ENCODE peak calls at places on chromosome 12, in four cellular contexts. H is OCI-LY7, K is GM23248, U is GM23338. B is an unnamed sample.

GRCh38 chr12:115870021-115870420 is 407.5 kb downstream of the MED13L start:
- DNase-seq in K (no peak), H (no peak), U (no peak), B (no peak)

GRCh38 chr12:130992979-130993538 is 39.4 kb downstream of the ADGRD1 start:
- DNase-seq in U (no peak), H (no peak), K (no peak), B (no peak)

GRCh38 chr12:31204995-31205582 is 120.9 kb downstream of the SINHCAF start:
- DNase-seq in K (peak), H (peak), U (no peak), B (no peak)

GRCh38 chr12:116194935-116195431 is 82.5 kb downstream of the MED13L start:
- DNase-seq in H (peak), K (no peak), U (no peak), B (no peak)

GRCh38 chr12:94941440-94941862 is 62.0 kb downstream of the NDUFA12 start:
- DNase-seq in U (no peak), H (no peak), K (peak), B (peak)

GRCh38 chr12:2291182-2291832 is 238.5 kb downstream of the CACNA1C start:
- DNase-seq in U (peak), K (peak), H (peak), B (peak)

GRCh38 chr12:5623411-5623810 is 191.5 kb downstream of the NTF3 start:
- DNase-seq in U (no peak), K (no peak), H (no peak), B (peak)

GRCh38 chr12:124520258-124520657 is 47.2 kb downstream of the NCOR2 start:
- DNase-seq in K (peak), U (no peak), H (no peak), B (no peak)

GRCh38 chr12:1130164-1130563 is 139.1 kb downstream of the ERC1 start:
- DNase-seq in U (no peak), H (no peak), K (no peak), B (no peak)

GRCh38 chr12:26195250-26195640 is at the start of gene SSPN:
- DNase-seq in U (peak), H (no peak), K (peak), B (peak)

GRCh38 chr12:124446364-124446763 is 121.0 kb downstream of the NCOR2 start:
- DNase-seq in K (no peak), H (no peak), U (no peak), B (no peak)

GRCh38 chr12:88945041-88945732 is 364.9 kb upstream of the KITLG start:
- DNase-seq in U (no peak), H (no peak), K (no peak), B (no peak)

GRCh38 chr12:31118831-31119530 is 45.3 kb downstream of the DDX11 start:
- DNase-seq in K (no peak), U (peak), H (peak), B (peak)

GRCh38 chr12:69947922-69948321 is 122.9 kb downstream of the MYRFL start:
- DNase-seq in U (no peak), H (no peak), K (no peak), B (no peak)

GRCh38 chr12:40970320-40970907 is 217.7 kb upstream of the PDZRN4 start:
- DNase-seq in H (no peak), U (peak), K (no peak), B (peak)

GRCh38 chr12:122028601-122029560 is 7.2 kb downstream of the BCL7A start:
- DNase-seq in U (no peak), K (no peak), H (peak), B (no peak)

GRCh38 chr12:79531547-79531946 is 159.2 kb downstream of the PAWR start:
- DNase-seq in K (no peak), U (no peak), H (no peak), B (no peak)

GRCh38 chr12:111404362-111405148 is 1.2 kb upstream of the SH2B3 start:
- DNase-seq in U (peak), H (peak), K (peak), B (peak)

GRCh38 chr12:46332260-46332659 is 40.3 kb downstream of the SLC38A2 start:
- DNase-seq in K (peak), H (no peak), U (no peak), B (no peak)

GRCh38 chr12:94875525-94875924 is 128.0 kb downstream of the NDUFA12 start:
- DNase-seq in H (peak), U (peak), K (no peak), B (peak)

GRCh38 chr12:120980800-120981368 is 2.5 kb downstream of the HNF1A start:
- DNase-seq in K (no peak), U (peak), H (no peak), B (no peak)

GRCh38 chr12:6038160-6038559 is 86.3 kb downstream of the VWF start:
- DNase-seq in U (peak), H (peak), K (peak), B (peak)

GRCh38 chr12:115771601-115772000 is 505.9 kb downstream of the MED13L start:
- DNase-seq in K (no peak), H (no peak), U (no peak), B (no peak)

GRCh38 chr12:49838973-49839633 is 3.8 kb downstream of the BCDIN3D start:
- DNase-seq in H (peak), U (peak), K (peak), B (peak)

GRCh38 chr12:40238221-40238902 is 13.6 kb downstream of the LRRK2 start:
- DNase-seq in K (peak), U (no peak), H (no peak), B (no peak)

GRCh38 chr12:43079481-43079880 is 472.5 kb downstream of the ADAMTS20 start:
- DNase-seq in U (no peak), H (no peak), K (no peak), B (no peak)

GRCh38 chr12:111818340-111818739 is 23.7 kb upstream of the MAPKAPK5 start:
- DNase-seq in H (no peak), U (no peak), K (no peak), B (no peak)

GRCh38 chr12:46886541-46887041 is 60.8 kb upstream of the SLC38A4 start:
- DNase-seq in H (no peak), K (peak), U (no peak), B (no peak)

GRCh38 chr12:110200124-110200417 is 75.9 kb downstream of the IFT81 start:
- DNase-seq in U (no peak), K (peak), H (no peak), B (no peak)

GRCh38 chr12:118061876-118062791 is 1.2 kb upstream of the WSB2 start:
- DNase-seq in U (peak), H (peak), K (peak), B (peak)

GRCh38 chr12:122449317-122449716 is 26.8 kb upstream of the CLIP1 start:
- DNase-seq in H (no peak), U (no peak), K (peak), B (no peak)

GRCh38 chr12:47942327-47943230 is 20.8 kb upstream of the TMEM106C start:
- DNase-seq in U (peak), K (peak), H (no peak), B (peak)

GRCh38 chr12:119868992-119869391 is 8.1 kb downstream of the CIT start:
- DNase-seq in H (no peak), K (peak), U (no peak), B (no peak)

GRCh38 chr12:108568653-108569154 is 6.3 kb downstream of the ISCU start:
- DNase-seq in U (no peak), K (no peak), H (peak), B (no peak)

GRCh38 chr12:26152507-26153102 is 27.8 kb upstream of the BHLHE41 start:
- DNase-seq in H (no peak), K (no peak), U (no peak), B (no peak)

GRCh38 chr12:102406033-102406584 is 74.3 kb downstream of the IGF1 start:
- DNase-seq in U (no peak), H (no peak), K (peak), B (peak)

GRCh38 chr12:57416039-57416996 is 14.5 kb downstream of the R3HDM2 start:
- DNase-seq in H (no peak), U (no peak), K (peak), B (no peak)

GRCh38 chr12:128387811-128388422 is 120.9 kb downstream of the TMEM132C start:
- DNase-seq in K (no peak), U (peak), H (peak), B (peak)

GRCh38 chr12:15045451-15045850 is 72.6 kb downstream of the PDE6H start:
- DNase-seq in K (no peak), H (no peak), U (no peak), B (no peak)
- TF ChIP-seq EZH2phosphoT487 in K (no peak), H (no peak), U (no peak), B (no peak)

GRCh38 chr12:104472748-104473147 is 16.0 kb downstream of the CHST11 start:
- DNase-seq in K (no peak), U (no peak), H (no peak), B (no peak)

GRCh38 chr12:104475269-104475668 is 18.5 kb downstream of the CHST11 start:
- DNase-seq in H (no peak), U (no peak), K (no peak), B (no peak)

GRCh38 chr12:104470521-104470920 is 13.8 kb downstream of the CHST11 start:
- DNase-seq in H (no peak), K (no peak), U (no peak), B (no peak)

GRCh38 chr12:104471336-104471735 is 14.6 kb downstream of the CHST11 start:
- DNase-seq in K (no peak), U (no peak), H (no peak), B (no peak)

GRCh38 chr12:104473374-104473983 is 16.7 kb downstream of the CHST11 start:
- DNase-seq in H (peak), K (no peak), U (no peak), B (peak)
- H3K4me3 ChIP-seq in H (peak), K (no peak), U (no peak), B (no peak)

GRCh38 chr12:96365604-96366230 is 34.5 kb downstream of the CDK17 start:
- DNase-seq in H (no peak), K (peak), U (no peak), B (no peak)

GRCh38 chr12:96368687-96369086 is 31.6 kb downstream of the CDK17 start:
- DNase-seq in K (no peak), U (no peak), H (no peak), B (no peak)

GRCh38 chr12:96371138-96371786 is 29.0 kb downstream of the CDK17 start:
- DNase-seq in K (no peak), U (no peak), H (no peak), B (peak)

GRCh38 chr12:96366255-96366654 is 34.0 kb downstream of the CDK17 start:
- DNase-seq in H (no peak), U (no peak), K (no peak), B (no peak)

DNA sequence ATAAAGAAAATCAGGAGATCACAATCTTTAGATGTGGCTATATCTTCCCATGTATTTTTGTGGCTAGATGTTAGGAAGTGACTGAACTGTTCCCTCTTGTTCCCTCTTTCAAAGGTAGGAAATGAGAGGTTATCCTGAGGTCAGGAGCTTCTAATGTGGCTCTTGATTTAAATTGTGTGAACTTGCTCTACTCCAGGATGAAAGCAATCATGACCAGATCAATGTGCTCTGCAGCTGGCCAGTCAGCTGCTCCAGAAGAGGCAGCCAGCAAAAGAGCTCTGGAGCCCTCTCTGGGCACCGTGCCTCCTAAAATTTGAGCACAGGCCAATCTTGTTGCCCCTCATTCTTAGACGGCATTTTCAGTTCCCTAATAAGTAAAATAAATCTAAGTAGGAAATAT is 32.0 kb downstream of the CDK17 start:
- DNase-seq in H (no peak), U (no peak), K (peak), B (no peak)
- TF ChIP-seq EZH2phosphoT487 in H (no peak), U (no peak), K (no peak), B (no peak)

DNA sequence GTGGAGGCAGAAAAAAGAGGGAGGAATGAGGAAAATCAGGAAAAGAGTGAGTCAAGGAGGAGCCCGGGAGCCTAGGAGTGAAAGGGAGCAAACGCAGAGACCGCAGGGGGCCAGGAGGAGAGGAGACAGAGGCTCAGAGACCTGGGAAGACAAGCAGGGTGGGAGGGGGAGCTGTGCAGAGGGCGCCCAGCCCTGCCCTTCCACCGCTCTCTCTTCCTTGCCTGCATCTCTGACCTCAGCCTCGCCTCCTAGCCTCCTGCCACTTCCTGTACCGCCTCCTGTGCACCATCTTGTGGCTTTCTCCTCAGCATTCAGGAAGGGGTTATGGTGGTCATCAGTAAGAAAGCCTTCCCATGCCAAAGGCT is 1.3 kb downstream of the CLSTN3 start:
- DNase-seq in U (peak), K (no peak), H (no peak), B (peak)
- H3K4me3 ChIP-seq in U (peak), K (no peak), H (peak), B (peak)

GRCh38 chr12:93002278-93003054 is 73.4 kb upstream of the EEA1 start:
- DNase-seq in U (no peak), K (peak), H (no peak), B (no peak)
- TF ChIP-seq EZH2phosphoT487 in U (no peak), K (no peak), H (no peak), B (no peak)

GRCh38 chr12:53750812-53751335 is 905 bp downstream of the CISTR start:
- DNase-seq in K (peak), U (peak), H (peak), B (peak)

GRCh38 chr12:53751336-53752191 is at the start of gene CISTR:
- DNase-seq in K (peak), U (peak), H (peak), B (peak)

GRCh38 chr12:53752192-53752601 is 418 bp upstream of the CISTR start:
- DNase-seq in U (no peak), K (no peak), H (peak), B (no peak)

GRCh38 chr12:53748072-53748840 is 3.5 kb downstream of the CISTR start:
- DNase-seq in H (no peak), K (no peak), U (peak), B (peak)

GRCh38 chr12:53749986-53750811 is 1.6 kb downstream of the CISTR start:
- DNase-seq in K (no peak), H (peak), U (no peak), B (no peak)
- H3K4me3 ChIP-seq in K (no peak), H (peak), U (peak), B (peak)

DNA sequence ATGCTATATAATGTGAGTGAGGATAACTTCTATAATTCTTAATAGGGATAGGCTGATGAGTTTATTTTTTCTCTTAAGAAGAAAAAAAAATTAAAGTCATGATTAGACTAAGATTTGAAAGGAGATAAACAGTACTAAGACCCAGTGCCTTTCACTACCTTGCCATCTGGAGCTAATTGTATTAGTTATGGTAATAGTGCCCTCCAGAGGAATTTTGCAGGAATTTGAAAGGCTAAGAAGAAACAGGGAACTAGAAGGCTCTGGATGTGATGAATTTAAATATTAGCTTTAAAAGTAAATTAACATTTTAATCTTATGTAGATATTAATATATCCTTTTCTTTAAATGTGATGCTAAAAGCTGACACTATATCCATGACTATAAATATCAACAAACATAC is 36.6 kb upstream of the PIK3C2G start:
- DNase-seq in K (peak), H (peak), U (peak), B (peak)
- TF ChIP-seq EZH2phosphoT487 in K (no peak), H (no peak), U (no peak), B (no peak)

GRCh38 chr12:51590347-51591019 is 550 bp upstream of the SCN8A start:
- DNase-seq in K (peak), H (peak), U (peak), B (peak)

GRCh38 chr12:51589557-51590176 is 1.4 kb upstream of the SCN8A start:
- DNase-seq in K (no peak), H (no peak), U (no peak), B (no peak)

GRCh38 chr12:51592034-51592705 is 1.1 kb downstream of the SCN8A start:
- DNase-seq in H (no peak), U (peak), K (peak), B (peak)

GRCh38 chr12:51589060-51589459 is 2.0 kb upstream of the SCN8A start:
- DNase-seq in U (no peak), H (no peak), K (no peak), B (no peak)

DNA sequence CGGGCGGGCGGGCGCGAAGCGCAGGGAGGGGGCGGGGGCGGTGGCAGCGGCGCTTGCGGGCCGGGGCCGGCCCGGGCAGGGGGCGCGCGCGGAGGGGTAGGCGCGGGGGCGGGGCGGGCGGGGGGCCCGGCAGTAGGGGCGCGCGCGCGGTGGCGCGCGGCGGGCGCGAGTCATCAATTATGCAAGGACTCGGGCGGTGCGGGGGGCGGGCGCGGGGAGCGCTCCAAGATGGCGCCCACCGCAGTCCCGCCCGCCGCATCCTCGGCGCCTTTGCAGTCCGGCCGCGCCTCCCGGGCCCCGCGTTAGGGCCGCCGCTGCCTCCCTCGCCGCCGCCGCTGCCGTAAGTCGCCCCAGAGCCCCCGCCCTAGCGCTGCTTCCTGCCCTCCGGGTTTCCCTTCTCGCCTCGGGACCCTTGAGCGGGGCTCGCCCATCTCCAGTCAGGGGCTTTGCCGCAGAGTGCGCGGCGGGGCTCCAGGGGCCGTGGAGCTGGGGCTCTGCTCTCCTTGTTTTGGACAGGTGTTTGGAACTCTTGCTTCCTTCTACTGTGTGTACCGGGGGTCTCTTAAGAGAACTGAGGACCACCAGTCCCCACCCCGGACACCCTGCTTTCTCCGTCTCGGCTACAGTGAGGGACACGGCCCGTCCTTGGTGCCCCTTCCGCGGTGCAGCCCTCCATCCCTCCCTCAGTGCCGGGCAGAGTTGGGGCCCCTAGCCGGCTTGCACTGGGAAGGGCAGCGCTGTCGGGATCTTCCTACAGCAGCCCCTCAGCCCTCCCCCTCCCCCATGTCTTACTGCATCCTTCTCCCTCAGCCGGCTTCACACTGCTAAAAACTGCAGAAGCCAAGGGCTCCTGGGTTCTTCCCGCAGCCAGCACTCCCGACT is at the start of gene SCN8A:
- DNase-seq in H (peak), U (peak), K (peak), B (peak)
- H3K4me3 ChIP-seq in H (peak), U (peak), K (peak), B (peak)

GRCh38 chr12:11962795-11963347 is 107.9 kb upstream of the BCL2L14 start:
- DNase-seq in U (no peak), H (peak), K (no peak), B (no peak)
- TF ChIP-seq EZH2phosphoT487 in U (no peak), H (no peak), K (no peak), B (no peak)

B was measured in neural progenitor cell.